ENCODE peak calls at places on chromosomes 2 and 18, in six cellular contexts. N, Q, B, H, I and A are unnamed samples.

GRCh38 chr2:7448578-7449264 is 531.5 kb downstream of the RNF144A start:
- ATAC-seq in Q (no peak), N (no peak), H (no peak), B (no peak), I (no peak), A (no peak)

GRCh38 chr2:53490659-53491058 is 276.9 kb upstream of the CHAC2 start:
- ATAC-seq in N (no peak), B (no peak), H (no peak), Q (peak; percentile 57), I (no peak), A (peak; percentile 87)

GRCh38 chr2:167140330-167140729 is 252.1 kb downstream of the XIRP2 start:
- ATAC-seq in N (no peak), Q (no peak), B (no peak), I (no peak), H (no peak), A (no peak)

GRCh38 chr18:8695932-8696510 is 9.3 kb upstream of the MTCL1 start:
- ATAC-seq in B (no peak), N (no peak), I (no peak), Q (no peak), H (no peak), A (no peak)

GRCh38 chr2:88757025-88757424 is 65.6 kb downstream of the RPIA start:
- ATAC-seq in I (no peak), Q (no peak), N (no peak), B (no peak), H (no peak), A (no peak)

GRCh38 chr2:1307670-1308069 is 105.6 kb upstream of the TPO start:
- ATAC-seq in H (no peak), I (no peak), N (no peak), Q (no peak), B (no peak), A (no peak)

GRCh38 chr2:54609647-54610046 is 113.8 kb upstream of the EML6 start:
- ATAC-seq in N (no peak), Q (no peak), B (no peak), H (no peak), I (no peak), A (no peak)

GRCh38 chr2:158214431-158214830 is 112.8 kb downstream of the UPP2 start:
- ATAC-seq in N (peak; percentile 42), Q (no peak), B (no peak), H (no peak), I (no peak), A (peak; percentile 58)

GRCh38 chr2:73640946-73641766 is 1.1 kb downstream of the NAT8 start:
- ATAC-seq in Q (no peak), H (no peak), N (no peak), I (no peak), B (no peak), A (no peak)

DNA sequence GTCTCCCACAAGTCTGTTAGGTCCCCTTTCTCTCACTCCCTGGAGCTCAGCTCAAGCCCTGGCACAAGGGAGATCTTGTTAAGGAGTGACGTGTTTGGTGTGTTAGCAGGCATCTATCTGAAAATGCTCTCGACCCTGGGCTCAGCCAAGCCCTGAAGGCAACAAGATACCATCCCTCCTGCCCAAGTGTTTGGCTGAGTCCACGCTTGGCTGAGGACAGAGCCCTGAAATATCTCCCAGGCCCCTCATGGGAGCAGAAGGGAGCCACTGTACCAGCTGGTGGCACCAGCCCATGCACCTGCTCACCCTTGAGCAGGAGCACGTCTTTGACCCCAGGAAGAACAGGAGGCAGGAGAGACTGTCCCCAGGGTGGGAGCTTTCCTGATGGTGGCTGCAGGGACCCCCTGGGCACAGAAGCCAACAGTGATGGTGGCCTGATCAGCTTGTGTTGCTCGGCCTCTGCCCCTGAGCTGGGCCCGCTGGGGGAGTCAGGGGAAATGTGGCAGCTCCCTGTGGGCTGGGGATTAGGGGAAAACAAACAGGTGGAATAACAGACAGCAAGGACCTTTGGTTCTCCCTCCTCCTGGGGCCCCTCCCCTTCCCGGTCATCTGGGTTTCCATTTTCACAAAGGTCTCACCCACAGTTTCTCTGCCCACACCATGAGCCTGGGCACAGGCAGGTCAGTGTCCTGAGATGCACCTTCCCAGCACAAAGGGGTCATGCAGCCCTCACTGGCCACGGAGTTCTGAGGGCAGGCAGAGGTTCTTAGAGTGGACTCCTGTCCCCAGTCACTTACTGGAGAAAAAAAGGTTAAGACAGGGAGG is 91.6 kb downstream of the RHOB start:
- ATAC-seq in H (no peak), B (peak; percentile 12), Q (no peak), I (no peak), N (peak; percentile 35), A (no peak)
- H3K9me3 ChIP-seq in H (no peaks in the 10 kb centered on the region), B (no peaks in the 10 kb centered on the region), Q (no peaks in the 10 kb centered on the region), I (no peaks in the 10 kb centered on the region), N (no peaks in the 10 kb centered on the region), A (no peaks in the 10 kb centered on the region)

GRCh38 chr2:201633862-201634261 is 9.4 kb downstream of the TMEM237 start:
- ATAC-seq in N (no peak), Q (no peak), H (no peak), I (no peak), B (no peak), A (no peak)
- H3K36me3 ChIP-seq in N (peaks cover 80% of the 10 kb centered on the region), Q (peaks cover 3% of the 10 kb centered on the region), H (peaks cover 18% of the 10 kb centered on the region), I (no peaks in the 10 kb centered on the region), B (peaks cover 21% of the 10 kb centered on the region), A (peaks cover 11% of the 10 kb centered on the region)

GRCh38 chr2:100013892-100014677 is 128.3 kb downstream of the AFF3 start:
- ATAC-seq in I (no peak), B (peak; percentile 89), Q (peak; percentile 27), N (no peak), H (peak; percentile 95), A (peak; percentile 61)
- H3K27ac ChIP-seq in I (no peak overlapping the region), B (no peak overlapping the region), Q (no peak overlapping the region), N (no peak overlapping the region), H (peak overlapping the region; percentile 52), A (no peak overlapping the region)

GRCh38 chr18:78127041-78127440 is 852.6 kb upstream of the SALL3 start:
- ATAC-seq in I (no peak), B (no peak), H (no peak), Q (no peak), N (no peak), A (no peak)

GRCh38 chr18:78123926-78124797 is 855.5 kb upstream of the SALL3 start:
- ATAC-seq in N (no peak), Q (no peak), B (no peak), H (no peak), I (no peak), A (no peak)

GRCh38 chr18:78125497-78125896 is 854.1 kb upstream of the SALL3 start:
- ATAC-seq in H (no peak), B (no peak), N (no peak), Q (no peak), I (no peak), A (no peak)

GRCh38 chr18:78128004-78128403 is 851.6 kb upstream of the SALL3 start:
- ATAC-seq in Q (no peak), B (no peak), H (no peak), N (no peak), I (no peak), A (no peak)

GRCh38 chr18:78126106-78126505 is 853.5 kb upstream of the SALL3 start:
- ATAC-seq in Q (no peak), B (no peak), H (no peak), I (no peak), N (no peak), A (no peak)
- H3K9me3 ChIP-seq in Q (peaks cover 3% of the 10 kb centered on the region), B (peaks cover 16% of the 10 kb centered on the region), H (peaks cover 3% of the 10 kb centered on the region), I (no peaks in the 10 kb centered on the region), N (no peaks in the 10 kb centered on the region), A (no peaks in the 10 kb centered on the region)

GRCh38 chr18:58865714-58866113 is 1.0 kb downstream of the ZNF532 start:
- ATAC-seq in I (no peak), Q (no peak), H (no peak), B (no peak), N (no peak), A (no peak)
- H3K36me3 ChIP-seq in I (no peaks in the 10 kb centered on the region), Q (no peaks in the 10 kb centered on the region), H (no peaks in the 10 kb centered on the region), B (no peaks in the 10 kb centered on the region), N (peaks cover 20% of the 10 kb centered on the region), A (no peaks in the 10 kb centered on the region)

GRCh38 chr2:181682795-181683517 is 2.6 kb upstream of the NEUROD1 start:
- ATAC-seq in H (no peak), N (no peak), I (no peak), Q (no peak), B (peak; percentile 57), A (no peak)
- H3K27ac ChIP-seq in H (no peak overlapping the region), N (no peak overlapping the region), I (no peak overlapping the region), Q (no peak overlapping the region), B (no peak overlapping the region), A (no peak overlapping the region)

GRCh38 chr2:123791716-123792115 is 233.4 kb upstream of the CNTNAP5 start:
- ATAC-seq in H (no peak), Q (no peak), N (no peak), B (no peak), I (no peak), A (no peak)
- H3K9me3 ChIP-seq in H (no peaks in the 10 kb centered on the region), Q (peaks cover 1% of the 10 kb centered on the region), N (no peaks in the 10 kb centered on the region), B (peaks cover 11% of the 10 kb centered on the region), I (no peaks in the 10 kb centered on the region), A (no peaks in the 10 kb centered on the region)